ENCODE peak calls at places on chromosome 19, in four cellular contexts. P is uterus, Z is tibial nerve, C is body of pancreas. N is an unnamed sample.

GRCh38 chr19:30877591-30878230 is 471.5 kb downstream of the TSHZ3 start:
- DNase-seq in Z (no peak), P (no peak), C (no peak), N (peak; percentile 39)

GRCh38 chr19:18450934-18451836 is 13.3 kb upstream of the ISYNA1 start:
- DNase-seq in C (peak; percentile 93), Z (peak; percentile 89), P (peak; percentile 89), N (peak; percentile 97)

GRCh38 chr19:42461700-42462324 is 19.1 kb upstream of the CXCL17 start:
- DNase-seq in C (no peak), Z (no peak), P (no peak), N (no peak)

GRCh38 chr19:30371960-30372824 is at the start of gene ZNF536:
- DNase-seq in Z (no peak), P (no peak), C (no peak), N (no peak)

GRCh38 chr19:9806781-9807180 is 12.1 kb downstream of the FBXL12 start:
- DNase-seq in C (no peak), Z (no peak), P (no peak), N (no peak)

GRCh38 chr19:35702223-35703012 is 1.9 kb upstream of the ZBTB32 start:
- DNase-seq in P (peak; percentile 96), C (peak; percentile 99), Z (peak; percentile 87), N (peak; percentile 99)

GRCh38 chr19:15191982-15192381 is 8.8 kb downstream of the NOTCH3 start:
- DNase-seq in Z (no peak), P (no peak), C (no peak), N (no peak)

GRCh38 chr19:46860846-46861690 is at the start of gene ARHGAP35:
- DNase-seq in P (peak; percentile 30), C (peak; percentile 34), Z (no peak), N (no peak)

GRCh38 chr19:41795031-41795461 is 1.3 kb upstream of the CEACAM3 start:
- DNase-seq in C (peak; percentile 70), Z (no peak), P (no peak), N (no peak)

GRCh38 chr19:17385878-17386611 is 8.0 kb downstream of the CCDC194 start:
- DNase-seq in C (peak; percentile 65), P (peak; percentile 54), Z (peak; percentile 33), N (no peak)

GRCh38 chr19:11821474-11821873 is 7.4 kb downstream of the ZNF440 start:
- DNase-seq in Z (no peak), P (no peak), C (no peak), N (no peak)

GRCh38 chr19:8397746-8398721 is 7.9 kb downstream of the RAB11B start:
- DNase-seq in Z (no peak), P (no peak), C (no peak), N (no peak)

GRCh38 chr19:16429066-16429758 is 42.6 kb downstream of the EPS15L1 start:
- DNase-seq in C (peak; percentile 62), P (no peak), Z (no peak), N (no peak)

GRCh38 chr19:57935731-57936130 is 529 bp upstream of the ZNF418 start:
- DNase-seq in Z (no peak), C (no peak), P (no peak), N (no peak)
- H3K4me3 ChIP-seq in Z (peak overlapping the region; percentile 64), C (no peak overlapping the region), P (no peak overlapping the region), N (no peak overlapping the region)

GRCh38 chr19:3852614-3853254 is 16.1 kb downstream of the ZFR2 start:
- DNase-seq in Z (no peak), C (peak; percentile 14), P (no peak), N (no peak)
- TF ChIP-seq CTCF in Z (no peak), C (no peak), P (no peak), N (no peak)

DNA sequence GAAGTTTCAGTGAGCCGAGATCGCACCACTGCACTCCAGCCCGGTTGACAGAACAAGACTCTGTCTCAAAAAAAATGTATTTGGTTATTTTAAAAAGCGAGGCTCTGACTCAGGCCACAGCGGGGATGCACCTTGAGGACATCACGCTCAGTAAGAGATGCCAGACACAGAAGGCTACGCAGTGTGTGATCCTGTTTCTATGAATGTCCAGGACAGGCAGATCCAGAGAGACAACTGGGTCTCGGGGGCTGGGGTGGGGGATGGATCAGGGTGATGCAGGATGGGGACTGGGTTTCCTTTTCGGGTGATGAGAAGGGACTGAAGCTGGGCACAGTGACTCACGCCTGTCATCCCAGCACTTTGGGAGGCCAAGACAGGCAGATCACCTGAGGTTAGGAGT is 5.4 kb downstream of the MED16 start:
- DNase-seq in C (no peak), P (no peak), Z (no peak), N (no peak)
- TF ChIP-seq POLR2A in C (no peak), P (no peak), Z (no peak), N (no peak)

GRCh38 chr19:3042545-3043267 is 13.6 kb upstream of the TLE2 start:
- DNase-seq in Z (no peak), P (no peak), C (no peak), N (no peak)
- H3K4me3 ChIP-seq in Z (peak overlapping the region; percentile 34), P (no peak overlapping the region), C (no peak overlapping the region), N (no peak overlapping the region)

GRCh38 chr19:2668188-2668763 is 34.2 kb downstream of the GNG7 start:
- DNase-seq in P (no peak), Z (no peak), C (no peak), N (no peak)
- TF ChIP-seq CTCF in P (no peak), Z (no peak), C (no peak), N (no peak)